ENCODE peak calls at places on chromosomes 3 and 15, in six cellular contexts. One of them, this sample, is unnamed.

GRCh38 chr3:73768594-73769308 is 144.0 kb upstream of the PDZRN3 start:
- DNase-seq in gastrocnemius medialis: no peak
- DNase-seq in HCT116: no peak
- DNase-seq in AG09319: no peak
- DNase-seq in breast epithelium: no peak
- DNase-seq in T-cell: no peak
- DNase-seq in this sample: no peak

GRCh38 chr3:45105855-45106655 is 40.1 kb downstream of the CDCP1 start:
- DNase-seq in gastrocnemius medialis: no peak
- DNase-seq in HCT116: peak; percentile 73
- DNase-seq in AG09319: peak; percentile 59
- DNase-seq in breast epithelium: no peak
- DNase-seq in T-cell: no peak
- DNase-seq in this sample: no peak

GRCh38 chr3:183008799-183009198 is 28.5 kb upstream of the DCUN1D1 start:
- DNase-seq in gastrocnemius medialis: no peak
- DNase-seq in HCT116: no peak
- DNase-seq in AG09319: no peak
- DNase-seq in breast epithelium: no peak
- DNase-seq in T-cell: no peak
- DNase-seq in this sample: no peak

GRCh38 chr15:57235865-57236264 is 140.4 kb upstream of the CGNL1 start:
- DNase-seq in gastrocnemius medialis: no peak
- DNase-seq in HCT116: no peak
- DNase-seq in AG09319: no peak
- DNase-seq in breast epithelium: no peak
- DNase-seq in T-cell: no peak
- DNase-seq in this sample: no peak

GRCh38 chr3:42024578-42025387 is 62.9 kb upstream of the ULK4 start:
- DNase-seq in gastrocnemius medialis: peak; percentile 10
- DNase-seq in HCT116: no peak
- DNase-seq in AG09319: no peak
- DNase-seq in breast epithelium: no peak
- DNase-seq in T-cell: no peak
- DNase-seq in this sample: no peak

GRCh38 chr15:79964232-79964820 is 6.7 kb downstream of the BCL2A1 start:
- DNase-seq in gastrocnemius medialis: no peak
- DNase-seq in HCT116: no peak
- DNase-seq in AG09319: no peak
- DNase-seq in breast epithelium: no peak
- DNase-seq in T-cell: no peak
- DNase-seq in this sample: no peak

GRCh38 chr15:70023769-70024491 is 73.8 kb downstream of the TLE3 start:
- DNase-seq in gastrocnemius medialis: peak; percentile 48
- DNase-seq in HCT116: no peak
- DNase-seq in AG09319: peak; percentile 31
- DNase-seq in breast epithelium: no peak
- DNase-seq in T-cell: no peak
- DNase-seq in this sample: no peak

GRCh38 chr3:188389711-188390346 is 235.9 kb downstream of the LPP start:
- DNase-seq in gastrocnemius medialis: no peak
- DNase-seq in HCT116: no peak
- DNase-seq in AG09319: no peak
- DNase-seq in breast epithelium: no peak
- DNase-seq in T-cell: no peak
- DNase-seq in this sample: no peak

GRCh38 chr3:47014036-47014435 is 34.6 kb downstream of the NBEAL2 start:
- DNase-seq in gastrocnemius medialis: no peak
- DNase-seq in HCT116: no peak
- DNase-seq in AG09319: no peak
- DNase-seq in breast epithelium: no peak
- DNase-seq in T-cell: no peak
- DNase-seq in this sample: no peak

GRCh38 chr3:114128231-114128630 is 50.6 kb downstream of the DRD3 start:
- DNase-seq in gastrocnemius medialis: no peak
- DNase-seq in HCT116: no peak
- DNase-seq in AG09319: no peak
- DNase-seq in breast epithelium: no peak
- DNase-seq in T-cell: no peak
- DNase-seq in this sample: no peak

GRCh38 chr3:29686889-29687592 is 406.2 kb downstream of the RBMS3 start:
- DNase-seq in gastrocnemius medialis: no peak
- DNase-seq in HCT116: no peak
- DNase-seq in AG09319: no peak
- DNase-seq in breast epithelium: no peak
- DNase-seq in T-cell: no peak
- DNase-seq in this sample: peak; percentile 13

GRCh38 chr15:35305906-35306305 is 220.8 kb upstream of the NANOGP8 start:
- DNase-seq in gastrocnemius medialis: no peak
- DNase-seq in HCT116: peak; percentile 23
- DNase-seq in AG09319: no peak
- DNase-seq in breast epithelium: no peak
- DNase-seq in T-cell: no peak
- DNase-seq in this sample: peak; percentile 23

GRCh38 chr15:86491118-86491517 is 411.4 kb downstream of the AGBL1 start:
- DNase-seq in gastrocnemius medialis: no peak
- DNase-seq in HCT116: no peak
- DNase-seq in AG09319: no peak
- DNase-seq in breast epithelium: no peak
- DNase-seq in T-cell: no peak
- DNase-seq in this sample: no peak

GRCh38 chr3:17672506-17672905 is 69.9 kb downstream of the TBC1D5 start:
- DNase-seq in gastrocnemius medialis: no peak
- DNase-seq in HCT116: no peak
- DNase-seq in AG09319: peak; percentile 5
- DNase-seq in breast epithelium: no peak
- DNase-seq in T-cell: no peak
- DNase-seq in this sample: no peak

GRCh38 chr3:50132421-50133282 is 22.5 kb upstream of the SEMA3F start:
- DNase-seq in gastrocnemius medialis: no peak
- DNase-seq in HCT116: no peak
- DNase-seq in AG09319: no peak
- DNase-seq in breast epithelium: no peak
- DNase-seq in T-cell: no peak
- DNase-seq in this sample: no peak

GRCh38 chr15:73373221-73373620 is 4.5 kb upstream of the HCN4 start:
- DNase-seq in gastrocnemius medialis: no peak
- DNase-seq in HCT116: no peak
- DNase-seq in AG09319: no peak
- DNase-seq in breast epithelium: no peak
- DNase-seq in T-cell: no peak
- DNase-seq in this sample: no peak

GRCh38 chr3:43178891-43179366 is 73.0 kb upstream of the POMGNT2 start:
- DNase-seq in gastrocnemius medialis: no peak
- DNase-seq in HCT116: peak; percentile 80
- DNase-seq in AG09319: no peak
- DNase-seq in breast epithelium: no peak
- DNase-seq in T-cell: no peak
- DNase-seq in this sample: no peak

GRCh38 chr3:76345878-76346277 is 560.5 kb upstream of the ZNF717 start:
- DNase-seq in gastrocnemius medialis: no peak
- DNase-seq in HCT116: no peak
- DNase-seq in AG09319: no peak
- DNase-seq in breast epithelium: no peak
- DNase-seq in T-cell: no peak
- DNase-seq in this sample: no peak

GRCh38 chr3:186432189-186432588 is 70.2 kb upstream of the DGKG start:
- DNase-seq in gastrocnemius medialis: no peak
- DNase-seq in HCT116: no peak
- DNase-seq in AG09319: no peak
- DNase-seq in breast epithelium: no peak
- DNase-seq in T-cell: no peak
- DNase-seq in this sample: no peak

GRCh38 chr3:160830792-160831191 is 74.8 kb downstream of the PPM1L start:
- DNase-seq in gastrocnemius medialis: no peak
- DNase-seq in HCT116: no peak
- DNase-seq in AG09319: no peak
- DNase-seq in breast epithelium: no peak
- DNase-seq in T-cell: no peak
- DNase-seq in this sample: no peak

GRCh38 chr15:26970712-26971210 is at the start of gene GABRG3:
- DNase-seq in gastrocnemius medialis: no peak
- DNase-seq in HCT116: no peak
- DNase-seq in AG09319: no peak
- DNase-seq in breast epithelium: no peak
- DNase-seq in T-cell: no peak
- DNase-seq in this sample: no peak

GRCh38 chr3:13235079-13235478 is 161.8 kb upstream of the IQSEC1 start:
- DNase-seq in gastrocnemius medialis: no peak
- DNase-seq in HCT116: no peak
- DNase-seq in AG09319: no peak
- DNase-seq in breast epithelium: no peak
- DNase-seq in T-cell: no peak
- DNase-seq in this sample: no peak

GRCh38 chr15:83178869-83179325 is 28.7 kb downstream of the HDGFL3 start:
- DNase-seq in gastrocnemius medialis: no peak
- DNase-seq in HCT116: no peak
- DNase-seq in AG09319: no peak
- DNase-seq in breast epithelium: no peak
- DNase-seq in T-cell: no peak
- DNase-seq in this sample: peak; percentile 77

GRCh38 chr3:133662256-133662773 is 574 bp upstream of the TOPBP1 start:
- DNase-seq in gastrocnemius medialis: no peak
- DNase-seq in HCT116: no peak
- DNase-seq in AG09319: no peak
- DNase-seq in breast epithelium: no peak
- DNase-seq in T-cell: no peak
- DNase-seq in this sample: peak; percentile 65

GRCh38 chr3:15217841-15218267 is 11.8 kb downstream of the CAPN7 start:
- DNase-seq in gastrocnemius medialis: no peak
- DNase-seq in HCT116: no peak
- DNase-seq in AG09319: no peak
- DNase-seq in breast epithelium: no peak
- DNase-seq in T-cell: no peak
- DNase-seq in this sample: no peak

GRCh38 chr15:68572921-68573320 is 5.9 kb upstream of the CORO2B start:
- DNase-seq in gastrocnemius medialis: no peak
- DNase-seq in HCT116: no peak
- DNase-seq in AG09319: no peak
- DNase-seq in breast epithelium: no peak
- DNase-seq in T-cell: no peak
- DNase-seq in this sample: no peak

GRCh38 chr3:40170395-40170794 is 139.1 kb upstream of the EIF1B start:
- DNase-seq in gastrocnemius medialis: no peak
- DNase-seq in HCT116: no peak
- DNase-seq in AG09319: no peak
- DNase-seq in breast epithelium: no peak
- DNase-seq in T-cell: no peak
- DNase-seq in this sample: no peak

GRCh38 chr3:37028329-37028728 is 35.0 kb downstream of the MLH1 start:
- DNase-seq in gastrocnemius medialis: peak; percentile 38
- DNase-seq in HCT116: no peak
- DNase-seq in AG09319: no peak
- DNase-seq in breast epithelium: no peak
- DNase-seq in T-cell: no peak
- DNase-seq in this sample: peak; percentile 95

GRCh38 chr3:183591881-183592521 is 36.5 kb upstream of the KLHL6 start:
- DNase-seq in gastrocnemius medialis: no peak
- DNase-seq in HCT116: peak; percentile 4
- DNase-seq in AG09319: no peak
- DNase-seq in breast epithelium: no peak
- DNase-seq in T-cell: no peak
- DNase-seq in this sample: no peak

GRCh38 chr3:58052373-58053273 is 44.4 kb downstream of the FLNB start:
- DNase-seq in gastrocnemius medialis: peak; percentile 50
- DNase-seq in HCT116: peak; percentile 94
- DNase-seq in AG09319: no peak
- DNase-seq in breast epithelium: peak; percentile 73
- DNase-seq in T-cell: no peak
- DNase-seq in this sample: peak; percentile 87

GRCh38 chr15:43187544-43188155 is 2.4 kb downstream of the CCNDBP1 start:
- DNase-seq in gastrocnemius medialis: no peak
- DNase-seq in HCT116: peak; percentile 24
- DNase-seq in AG09319: peak; percentile 30
- DNase-seq in breast epithelium: no peak
- DNase-seq in T-cell: no peak
- DNase-seq in this sample: peak; percentile 74

GRCh38 chr3:30943206-30943605 is 48.7 kb upstream of the GADL1 start:
- DNase-seq in gastrocnemius medialis: no peak
- DNase-seq in HCT116: no peak
- DNase-seq in AG09319: no peak
- DNase-seq in breast epithelium: no peak
- DNase-seq in T-cell: no peak
- DNase-seq in this sample: no peak

GRCh38 chr3:151931171-151931570 is 57.7 kb downstream of the SUCNR1 start:
- DNase-seq in gastrocnemius medialis: no peak
- DNase-seq in HCT116: no peak
- DNase-seq in AG09319: no peak
- DNase-seq in breast epithelium: no peak
- DNase-seq in T-cell: no peak
- DNase-seq in this sample: no peak

GRCh38 chr3:122957707-122958210 is 69.8 kb downstream of the SEMA5B start:
- DNase-seq in gastrocnemius medialis: no peak
- DNase-seq in HCT116: no peak
- DNase-seq in AG09319: no peak
- DNase-seq in breast epithelium: no peak
- DNase-seq in T-cell: no peak
- DNase-seq in this sample: no peak

GRCh38 chr3:32189693-32190092 is 48.8 kb upstream of the CMTM8 start:
- DNase-seq in gastrocnemius medialis: no peak
- DNase-seq in HCT116: no peak
- DNase-seq in AG09319: no peak
- DNase-seq in breast epithelium: no peak
- DNase-seq in T-cell: no peak
- DNase-seq in this sample: no peak

GRCh38 chr15:88704791-88705768 is 66.3 kb downstream of the ISG20 start:
- DNase-seq in gastrocnemius medialis: no peak
- DNase-seq in HCT116: no peak
- DNase-seq in AG09319: peak; percentile 31
- DNase-seq in breast epithelium: no peak
- DNase-seq in T-cell: no peak
- DNase-seq in this sample: no peak

GRCh38 chr15:84915011-84915958 is 30.8 kb downstream of the SLC28A1 start:
- DNase-seq in gastrocnemius medialis: peak; percentile 92
- DNase-seq in HCT116: peak; percentile 81
- DNase-seq in AG09319: no peak
- DNase-seq in breast epithelium: peak; percentile 91
- DNase-seq in T-cell: no peak
- DNase-seq in this sample: no peak

GRCh38 chr3:126498936-126499335 is 18.6 kb downstream of the UROC1 start:
- DNase-seq in gastrocnemius medialis: no peak
- DNase-seq in HCT116: no peak
- DNase-seq in AG09319: no peak
- DNase-seq in breast epithelium: no peak
- DNase-seq in T-cell: no peak
- DNase-seq in this sample: no peak